ENCODE peak calls at places on chromosomes 2 and 18, in four cellular contexts. N is brain microvascular endothelial cell, S is fibroblast of villous mesenchyme, B is body of pancreas. K is an unnamed sample.

GRCh38 chr2:72921088-72921851 is 4.0 kb downstream of the EMX1 start:
- DNase-seq in S (no peak), N (no peak), B (no peak), K (no peak)

GRCh38 chr2:85413592-85414421 is 3.6 kb upstream of the CAPG start:
- DNase-seq in S (peak), N (no peak), B (no peak), K (no peak)

GRCh38 chr2:181357979-181358378 is 99.2 kb upstream of the ITGA4 start:
- DNase-seq in S (no peak), B (no peak), N (no peak), K (no peak)

GRCh38 chr18:14747513-14748474 is at the start of gene ANKRD30B:
- DNase-seq in N (no peak), B (peak), S (no peak), K (no peak)

GRCh38 chr2:150545931-150546330 is 58.5 kb upstream of the RND3 start:
- DNase-seq in B (no peak), S (no peak), N (no peak), K (no peak)

GRCh38 chr18:50687491-50687890 is 127.6 kb downstream of the MAPK4 start:
- DNase-seq in S (no peak), N (no peak), B (peak), K (no peak)

GRCh38 chr18:50656396-50656795 is 96.5 kb downstream of the MAPK4 start:
- DNase-seq in S (no peak), B (no peak), N (no peak), K (no peak)

GRCh38 chr18:5238371-5238758 is 41.3 kb upstream of the AKAIN1 start:
- DNase-seq in S (no peak), B (peak), N (peak), K (no peak)

GRCh38 chr2:127573771-127574170 is 38.3 kb downstream of the MYO7B start:
- DNase-seq in S (no peak), B (no peak), N (no peak), K (no peak)

GRCh38 chr2:174153757-174154680 is 94.3 kb downstream of the OLA1 start:
- DNase-seq in N (peak), S (peak), B (no peak), K (peak)

GRCh38 chr2:33278245-33278943 is 198.1 kb upstream of the RASGRP3 start:
- DNase-seq in N (no peak), B (peak), S (no peak), K (no peak)

GRCh38 chr2:55168221-55169154 is 63.6 kb downstream of the CLHC1 start:
- DNase-seq in N (peak), S (peak), B (peak), K (no peak)

GRCh38 chr2:118763797-118764196 is 83.7 kb downstream of the EN1 start:
- DNase-seq in B (no peak), N (peak), S (no peak), K (no peak)

GRCh38 chr2:28624798-28625701 is 126.6 kb upstream of the PPP1CB start:
- DNase-seq in B (peak), S (peak), N (no peak), K (no peak)

GRCh38 chr2:237134321-237134720 is 48.6 kb downstream of the COPS8 start:
- DNase-seq in N (no peak), S (no peak), B (no peak), K (no peak)

GRCh38 chr2:168614291-168615018 is 158.4 kb downstream of the CERS6 start:
- DNase-seq in S (no peak), N (no peak), B (no peak), K (no peak)

GRCh38 chr2:37876227-37876626 is 48.9 kb upstream of the RMDN2 start:
- DNase-seq in S (no peak), B (no peak), N (no peak), K (no peak)

GRCh38 chr2:100703213-100703612 is 116.7 kb upstream of the NPAS2 start:
- DNase-seq in N (no peak), S (peak), B (no peak), K (no peak)

GRCh38 chr2:149087751-149088150 is 49.3 kb downstream of the LYPD6B start:
- DNase-seq in B (no peak), N (no peak), S (no peak), K (no peak)

GRCh38 chr2:64639691-64640090 is 14.0 kb downstream of the SERTAD2 start:
- DNase-seq in N (no peak), S (no peak), B (no peak), K (no peak)

GRCh38 chr18:832085-832681 is 20.1 kb upstream of the YES1 start:
- DNase-seq in B (no peak), N (no peak), S (peak), K (no peak)

GRCh38 chr2:1835581-1836201 is 91.4 kb upstream of the PXDN start:
- DNase-seq in S (no peak), B (peak), N (no peak), K (no peak)

GRCh38 chr18:11728247-11728646 is 39.2 kb downstream of the GNAL start:
- DNase-seq in B (no peak), N (peak), S (peak), K (no peak)

GRCh38 chr2:183348492-183348891 is 224.2 kb downstream of the NUP35 start:
- DNase-seq in B (no peak), N (no peak), S (no peak), K (no peak)

GRCh38 chr18:2510416-2510815 is 60.9 kb downstream of the METTL4 start:
- DNase-seq in S (no peak), B (no peak), N (no peak), K (no peak)

GRCh38 chr2:232532406-232532805 is 6.4 kb downstream of the CHRND start:
- DNase-seq in S (no peak), N (no peak), B (no peak), K (no peak)

GRCh38 chr18:68172842-68173549 is 541.9 kb downstream of the TMX3 start:
- DNase-seq in S (no peak), N (no peak), B (no peak), K (no peak)

GRCh38 chr2:239779592-239779983 is 245.6 kb downstream of the NDUFA10 start:
- DNase-seq in B (no peak), S (no peak), N (no peak), K (no peak)

GRCh38 chr2:205089958-205090357 is 544.7 kb downstream of the PARD3B start:
- DNase-seq in B (no peak), N (no peak), S (peak), K (no peak)

GRCh38 chr2:11863513-11864328 is 117.3 kb downstream of the LPIN1 start:
- DNase-seq in N (peak), B (peak), S (peak), K (peak)

GRCh38 chr2:201975434-201975833 is 58.2 kb upstream of the FZD7 start:
- DNase-seq in S (no peak), B (no peak), N (no peak), K (no peak)

GRCh38 chr2:176132397-176133086 is 3.0 kb downstream of the HOXD8 start:
- DNase-seq in N (no peak), S (peak), B (no peak), K (no peak)

GRCh38 chr18:61738042-61738441 is 154.8 kb downstream of the RNF152 start:
- DNase-seq in S (peak), B (peak), N (no peak), K (peak)

GRCh38 chr2:85788603-85789002 is 34.8 kb downstream of the ATOH8 start:
- DNase-seq in N (no peak), B (no peak), S (no peak), K (no peak)

GRCh38 chr2:132740081-132740480 is 70.1 kb upstream of the LYPD1 start:
- DNase-seq in B (no peak), N (no peak), S (no peak), K (no peak)

DNA sequence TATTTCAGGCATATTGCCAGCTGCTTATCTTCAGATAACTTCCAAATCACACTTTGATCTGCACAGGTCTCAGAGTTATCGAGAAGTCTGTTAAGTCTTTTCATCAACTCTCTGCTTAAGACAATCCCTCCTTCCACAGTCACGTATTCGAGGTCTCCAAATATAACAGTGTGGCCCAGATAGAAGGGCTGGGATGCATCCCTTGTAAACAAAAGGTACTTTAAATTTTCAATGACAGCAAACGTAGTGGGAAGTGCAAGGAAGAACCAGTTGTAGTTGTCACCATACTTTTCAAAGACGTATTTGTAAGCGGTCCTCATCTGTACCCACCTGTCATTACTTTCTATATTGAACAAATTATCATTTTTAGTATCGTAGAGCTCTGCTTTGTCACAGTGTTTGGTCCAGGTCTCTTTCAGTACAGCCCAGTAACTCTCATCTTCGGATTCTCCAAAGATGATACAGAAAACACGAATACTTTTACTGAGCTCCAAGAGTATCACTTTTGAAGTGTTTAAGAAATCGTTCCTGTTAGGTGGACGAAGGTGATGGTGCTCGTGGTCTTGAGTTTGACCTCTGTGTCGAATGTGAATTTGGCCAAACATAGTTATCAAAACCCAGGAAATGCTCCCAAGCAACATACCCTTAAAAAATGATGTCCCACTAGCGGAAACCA is 445 bp downstream of the C1GALT1C1L start:
- DNase-seq in B (no peak), S (no peak), N (no peak), K (no peak)
- H3K4me3 ChIP-seq in B (peak), S (peak), N (peak), K (peak)

DNA sequence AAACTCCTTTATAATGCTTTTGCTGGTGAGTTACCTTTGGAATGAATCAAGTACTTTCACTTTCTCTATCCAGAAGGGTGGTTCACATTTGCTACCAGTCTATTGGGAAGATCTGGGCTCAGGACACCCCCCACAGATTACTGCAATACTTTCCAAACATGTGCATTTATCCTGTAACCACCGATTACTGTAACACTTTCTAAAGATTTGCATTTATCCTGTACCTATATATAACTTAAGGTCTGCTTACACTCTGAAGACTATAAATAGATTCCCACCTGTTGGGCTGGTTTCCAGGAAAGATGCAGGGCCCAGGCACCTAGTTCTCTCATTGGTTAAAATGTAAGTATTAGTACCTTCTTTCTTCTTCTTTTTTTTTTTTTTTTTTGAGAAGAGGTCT is 113.0 kb upstream of the NEDD4L start:
- DNase-seq in S (no peak), N (no peak), B (no peak), K (no peak)
- H3K4me3 ChIP-seq in S (peak), N (no peak), B (no peak), K (no peak)

GRCh38 chr2:7611750-7612149 is 694.5 kb downstream of the RNF144A start:
- DNase-seq in S (no peak), B (no peak), N (no peak), K (no peak)
- H3K4me3 ChIP-seq in S (no peak), B (no peak), N (no peak), K (no peak)

GRCh38 chr2:5698171-5698570 is 6.0 kb downstream of the SOX11 start:
- DNase-seq in N (no peak), B (no peak), S (no peak), K (no peak)
- H3K4me3 ChIP-seq in N (no peak), B (no peak), S (no peak), K (no peak)

GRCh38 chr2:203909192-203909945 is 27.2 kb upstream of the ICOS start:
- DNase-seq in S (peak), B (peak), N (peak), K (peak)
- H3K4me3 ChIP-seq in S (peak), B (no peak), N (peak), K (peak)

DNA sequence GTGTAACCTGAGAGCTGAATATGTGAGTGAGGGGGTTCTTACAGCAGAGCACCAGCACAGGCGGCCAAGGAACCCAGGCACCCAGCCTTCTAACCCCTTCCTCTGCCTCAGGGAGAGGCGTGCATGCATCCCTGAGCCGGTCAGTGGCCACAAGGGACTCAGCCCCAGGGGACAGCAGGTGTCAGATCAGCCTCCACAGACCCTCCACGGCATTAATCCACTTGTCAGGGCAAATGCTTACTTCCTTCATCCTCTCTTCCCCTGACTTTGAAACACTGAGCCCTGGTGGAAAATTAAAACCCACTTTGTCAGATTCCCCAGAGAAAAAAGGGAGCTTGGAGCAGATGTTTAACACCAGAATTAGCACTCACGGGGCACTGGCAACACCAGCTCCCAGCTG is 60.5 kb upstream of the SMAD2 start:
- DNase-seq in N (no peak), B (no peak), S (no peak), K (no peak)
- H3K4me3 ChIP-seq in N (no peak), B (no peak), S (no peak), K (no peak)